ENCODE peak calls at places on chromosomes 12 and 14, in five cellular contexts. T is ovary, E is neural progenitor cell, I is mesenchymal stem cell, H is colonic mucosa. A is an unnamed sample.

GRCh38 chr12:96516472-96517417 is 27.4 kb downstream of the CFAP54 start:
- DNase-seq in E (peak; percentile 79), H (peak; percentile 72), T (peak; percentile 75), I (peak; percentile 76), A (peak; percentile 41)

GRCh38 chr12:50986961-50987737 is 34.8 kb downstream of the HIGD1C start:
- DNase-seq in E (peak; percentile 50), H (peak; percentile 77), T (no peak), I (peak; percentile 72), A (peak; percentile 48)

GRCh38 chr12:28708918-28709371 is 440.1 kb upstream of the FAR2 start:
- DNase-seq in H (no peak), E (no peak), T (no peak), I (peak; percentile 20), A (no peak)

GRCh38 chr14:38469156-38469555 is 213.3 kb upstream of the CLEC14A start:
- DNase-seq in I (peak; percentile 3), H (no peak), E (no peak), T (no peak), A (no peak)

GRCh38 chr12:65881965-65882413 is 57.7 kb downstream of the HMGA2 start:
- DNase-seq in T (peak; percentile 90), H (peak; percentile 39), E (peak; percentile 54), I (no peak), A (peak; percentile 50)

GRCh38 chr14:65993103-65993502 is 493.1 kb upstream of the CCDC196 start:
- DNase-seq in I (no peak), T (no peak), E (no peak), H (no peak), A (no peak)

GRCh38 chr14:88933203-88933602 is 108.8 kb downstream of the TTC8 start:
- DNase-seq in E (no peak), T (no peak), H (no peak), I (no peak), A (no peak)

GRCh38 chr14:102474934-102475333 is 34.6 kb downstream of the ANKRD9 start:
- DNase-seq in T (peak; percentile 84), I (peak; percentile 13), H (peak; percentile 54), E (no peak), A (no peak)

GRCh38 chr14:55297611-55298323 is 26.5 kb downstream of the FBXO34 start:
- DNase-seq in E (no peak), H (peak; percentile 84), I (no peak), T (no peak), A (no peak)

GRCh38 chr14:67566908-67567307 is 33.2 kb downstream of the PIGH start:
- DNase-seq in I (no peak), H (no peak), E (peak; percentile 64), T (no peak), A (no peak)

GRCh38 chr14:89214221-89214965 is 202.6 kb downstream of the FOXN3 start:
- DNase-seq in H (peak; percentile 67), T (no peak), E (peak; percentile 77), I (no peak), A (no peak)

GRCh38 chr14:87990687-87991086 is 2.3 kb downstream of the GALC start:
- DNase-seq in E (no peak), H (no peak), T (no peak), I (peak; percentile 17), A (no peak)

GRCh38 chr12:75177997-75178396 is 31.6 kb downstream of the KCNC2 start:
- DNase-seq in T (no peak), E (no peak), I (peak; percentile 93), H (no peak), A (no peak)

GRCh38 chr12:63942464-63943241 is 98.2 kb downstream of the SRGAP1 start:
- DNase-seq in H (no peak), T (no peak), I (no peak), E (no peak), A (no peak)

GRCh38 chr12:94922561-94922960 is 80.9 kb downstream of the NDUFA12 start:
- DNase-seq in I (no peak), H (no peak), E (peak; percentile 24), T (no peak), A (peak; percentile 46)

GRCh38 chr14:23056257-23056955 is 914 bp downstream of the CDH24 start:
- DNase-seq in H (peak; percentile 78), E (peak; percentile 87), T (peak; percentile 55), I (peak; percentile 84), A (peak; percentile 95)

GRCh38 chr12:121805171-121805687 is 1.4 kb downstream of the SETD1B start:
- DNase-seq in H (peak; percentile 51), T (no peak), I (peak; percentile 72), E (peak; percentile 52), A (peak; percentile 78)

GRCh38 chr12:78483767-78484315 is 380.7 kb upstream of the SYT1 start:
- DNase-seq in E (no peak), H (no peak), T (no peak), I (no peak), A (no peak)

GRCh38 chr14:101564819-101565698 is 3.8 kb downstream of the DIO3 start:
- DNase-seq in I (no peak), H (no peak), T (no peak), E (peak; percentile 74), A (peak; percentile 85)

GRCh38 chr12:128583453-128583852 is 240.3 kb downstream of the SLC15A4 start:
- DNase-seq in I (no peak), H (no peak), E (peak; percentile 44), T (no peak), A (peak; percentile 87)

GRCh38 chr14:100724061-100724460 is 2.6 kb upstream of the DLK1 start:
- DNase-seq in I (no peak), H (no peak), T (no peak), E (no peak), A (no peak)

GRCh38 chr14:68891851-68892660 is 87.0 kb downstream of the ACTN1 start:
- DNase-seq in I (peak; percentile 60), E (no peak), H (no peak), T (no peak), A (no peak)

GRCh38 chr12:998020-998874 is 7.2 kb downstream of the ERC1 start:
- DNase-seq in E (no peak), H (no peak), I (no peak), T (no peak), A (no peak)

GRCh38 chr12:91205791-91206190 is 23.2 kb upstream of the DCN start:
- DNase-seq in H (no peak), T (no peak), I (no peak), E (no peak), A (no peak)

GRCh38 chr14:92883066-92883465 is 39.9 kb upstream of the CHGA start:
- DNase-seq in T (no peak), E (no peak), I (no peak), H (no peak), A (no peak)

GRCh38 chr14:67541448-67542387 is 8.6 kb downstream of the PLEKHH1 start:
- DNase-seq in I (no peak), H (peak; percentile 89), T (no peak), E (peak; percentile 39), A (peak; percentile 67)

GRCh38 chr12:58882796-58883195 is 37.5 kb downstream of the LRIG3 start:
- DNase-seq in E (peak; percentile 30), H (no peak), I (no peak), T (no peak), A (peak; percentile 7)

GRCh38 chr14:92688434-92689375 is 59.7 kb downstream of the LGMN start:
- DNase-seq in H (peak; percentile 57), T (peak; percentile 39), I (no peak), E (no peak), A (peak; percentile 76)

GRCh38 chr12:19031032-19031431 is 98.5 kb upstream of the PLEKHA5 start:
- DNase-seq in E (no peak), I (peak; percentile 89), T (no peak), H (no peak), A (no peak)

GRCh38 chr14:100103261-100104005 is 38.2 kb downstream of the EVL start:
- DNase-seq in T (peak; percentile 55), I (no peak), H (no peak), E (no peak), A (no peak)

GRCh38 chr14:33647385-33647786 is 303.5 kb downstream of the EGLN3 start:
- DNase-seq in I (peak; percentile 96), H (no peak), E (no peak), T (no peak), A (no peak)

GRCh38 chr14:38107216-38107631 is 100.5 kb upstream of the SSTR1 start:
- DNase-seq in E (no peak), H (no peak), I (no peak), T (no peak), A (no peak)

GRCh38 chr14:94412671-94413638 is 24.6 kb upstream of the SERPINA1 start:
- DNase-seq in T (no peak), I (no peak), H (no peak), E (no peak), A (peak; percentile 16)

GRCh38 chr14:24840204-24840893 is 206.4 kb upstream of the GZMB start:
- DNase-seq in H (no peak), E (peak; percentile 18), T (no peak), I (peak; percentile 29), A (no peak)

DNA sequence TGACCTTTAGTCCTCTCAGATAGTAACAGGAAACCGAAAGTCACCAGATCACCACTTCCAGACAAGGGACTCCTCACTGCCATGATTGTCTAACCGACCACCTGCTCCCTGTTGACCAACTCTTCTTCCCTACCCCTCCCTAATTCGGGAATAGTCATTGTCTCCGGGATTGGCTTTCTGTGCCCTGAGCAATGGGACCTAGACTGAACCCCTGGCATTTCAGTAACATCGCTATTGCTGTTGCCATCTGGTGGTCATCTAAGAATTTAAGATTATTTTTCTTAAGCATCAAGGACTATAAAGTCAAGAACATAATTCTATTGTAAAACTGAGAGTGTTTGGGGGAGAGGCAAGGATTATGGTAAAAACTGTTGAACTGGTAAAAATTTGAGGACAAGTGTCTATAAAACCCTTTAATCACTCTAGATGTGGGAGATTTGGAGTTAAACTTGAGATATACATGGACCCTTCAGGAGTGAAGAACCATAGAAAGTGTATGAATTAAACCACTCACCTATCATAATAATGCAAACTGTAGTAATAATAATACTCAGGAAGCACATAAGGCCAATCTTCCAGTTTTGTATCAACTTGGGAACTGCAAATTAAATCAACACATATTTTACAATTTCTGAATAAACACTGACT is 6.3 kb downstream of the CLEC2A start:
- DNase-seq in H (no peak), E (peak; percentile 75), I (peak; percentile 55), T (no peak), A (peak; percentile 60)
- H3K4me3 ChIP-seq in H (peak overlapping the region; percentile 16), E (no peak overlapping the region), I (peak overlapping the region; percentile 63), T (no peak overlapping the region), A (no peak overlapping the region)

GRCh38 chr12:109928058-109928656 is 28.1 kb downstream of the TCHP start:
- DNase-seq in H (no peak), E (no peak), I (no peak), T (no peak), A (no peak)
- H3K36me3 ChIP-seq in H (peaks cover 2% of the 10 kb centered on the region), E (no peaks in the 10 kb centered on the region), I (peaks cover 62% of the 10 kb centered on the region), T (no peaks in the 10 kb centered on the region), A (peaks cover 4% of the 10 kb centered on the region)

GRCh38 chr12:53052419-53053222 is 2.8 kb downstream of the TNS2 start:
- DNase-seq in E (no peak), I (peak; percentile 56), T (peak; percentile 94), H (peak; percentile 96), A (peak; percentile 22)
- H3K4me3 ChIP-seq in E (no peak overlapping the region), I (peak overlapping the region; percentile 89), T (peak overlapping the region; percentile 50), H (peak overlapping the region; percentile 58), A (no peak overlapping the region)

DNA sequence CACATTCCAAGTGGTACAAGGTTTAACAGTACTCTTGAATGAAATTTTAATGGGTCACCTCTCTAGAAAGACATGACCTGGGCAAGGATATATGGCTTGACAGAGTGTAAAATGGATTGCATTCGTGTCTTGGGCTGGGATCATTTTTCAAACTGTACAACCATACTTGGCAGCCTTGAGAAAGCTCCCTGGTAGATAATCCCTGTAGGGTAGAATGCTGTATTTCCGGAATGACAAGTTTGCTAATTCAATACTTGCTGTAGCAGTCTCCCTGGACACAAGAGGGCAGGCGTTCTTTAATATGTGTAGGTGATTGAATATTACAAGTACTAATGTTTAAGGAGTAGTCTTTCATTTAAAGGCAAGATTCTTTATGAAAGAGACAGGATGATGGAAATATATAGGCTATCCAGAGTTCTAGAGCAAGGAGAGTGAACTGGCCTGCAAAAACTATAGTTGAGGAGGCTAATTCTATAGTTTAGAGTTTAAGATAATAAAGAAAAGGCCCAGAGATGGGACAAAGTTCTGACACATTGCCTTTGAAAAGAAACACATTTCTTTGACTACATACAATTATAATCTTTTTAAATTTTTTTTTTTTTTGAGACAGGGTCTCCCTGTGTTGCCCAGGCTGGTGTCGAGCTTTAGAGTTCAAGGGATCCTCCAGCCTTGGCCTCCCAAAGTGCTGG is 53.4 kb downstream of the PLBD1 start:
- DNase-seq in H (peak; percentile 77), T (no peak), I (peak; percentile 27), E (peak; percentile 21), A (peak; percentile 28)
- H3K36me3 ChIP-seq in H (no peaks in the 10 kb centered on the region), T (no peaks in the 10 kb centered on the region), I (no peaks in the 10 kb centered on the region), E (no peaks in the 10 kb centered on the region), A (no peaks in the 10 kb centered on the region)

A was measured in H7.